ENCODE peak calls at places on chromosome 7, in six cellular contexts. Z is sigmoid colon; E is globus pallidus; B is NCI-H1417 treated with DMSO at 0.1 percent for 48 hours; I is prostate gland; X is stimulated activated CD8-positive, alpha-beta memory T cell treated with anti-CD3 and anti-CD28 coated beads, Interleukin-15, amount 100 ng/mL, for 4 hours. U is an unnamed sample.

GRCh38 chr7:84950836-84951235 is 236.0 kb downstream of the SEMA3D start:
- DNase-seq in Z (no peak), E (no peak), B (no peak), I (no peak), X (no peak), U (no peak)

GRCh38 chr7:4753610-4754432 is 21.6 kb upstream of the AP5Z1 start:
- DNase-seq in Z (peak), E (peak), B (no peak), I (peak), X (peak), U (peak)

GRCh38 chr7:45295222-45295621 is 137.6 kb downstream of the RAMP3 start:
- DNase-seq in Z (no peak), E (no peak), B (no peak), I (no peak), X (no peak), U (peak)

GRCh38 chr7:149689591-149689845 is 83.9 kb downstream of the ZNF467 start:
- DNase-seq in Z (no peak), E (no peak), B (no peak), I (no peak), X (no peak), U (no peak)

GRCh38 chr7:156473476-156474240 is 166.9 kb upstream of the RNF32 start:
- DNase-seq in Z (no peak), E (peak), B (peak), I (peak), X (no peak), U (peak)

GRCh38 chr7:100825215-100825671 is 2.1 kb downstream of the EPHB4 start:
- DNase-seq in Z (no peak), E (no peak), B (no peak), I (peak), X (no peak), U (no peak)

GRCh38 chr7:114083714-114084113 is 164.9 kb upstream of the PPP1R3A start:
- DNase-seq in Z (no peak), E (no peak), B (no peak), I (no peak), X (no peak), U (no peak)

GRCh38 chr7:134834689-134835462 is 55.4 kb downstream of the CALD1 start:
- DNase-seq in Z (peak), E (no peak), B (no peak), I (no peak), X (no peak), U (no peak)

GRCh38 chr7:73706122-73707044 is 13.1 kb downstream of the STX1A start:
- DNase-seq in Z (no peak), E (no peak), B (no peak), I (no peak), X (no peak), U (no peak)